ENCODE peak calls at places on chromosomes 7 and 10, in six cellular contexts. U is K562, X is H1, V is GM12892, N is GM12878, A is HepG2. E is an unnamed sample.

GRCh38 chr7:136635755-136636154 is 232.7 kb upstream of the CHRM2 start:
- DNase-seq in U (no peak), X (no peak), V (no peak), N (no peak), A (no peak), E (no peak)

GRCh38 chr10:132447446-132448247 is 50.6 kb downstream of the PWWP2B start:
- DNase-seq in U (no peak), X (no peak), V (no peak), N (no peak), A (peak), E (no peak)

GRCh38 chr10:71319042-71319799 is at the start of gene SLC29A3:
- DNase-seq in U (peak), X (peak), V (peak), N (no peak), A (peak), E (peak)

GRCh38 chr10:72175166-72175565 is 40.6 kb upstream of the ANAPC16 start:
- DNase-seq in U (no peak), X (no peak), V (no peak), N (peak), A (no peak), E (no peak)

GRCh38 chr7:76403780-76404494 is 5.6 kb downstream of the SSC4D start:
- DNase-seq in U (no peak), X (no peak), V (no peak), N (no peak), A (peak), E (no peak)

GRCh38 chr10:25815999-25816768 is 117.8 kb upstream of the MYO3A start:
- DNase-seq in U (no peak), X (no peak), V (no peak), N (no peak), A (no peak), E (no peak)

GRCh38 chr10:33109384-33109783 is 151.4 kb upstream of the ITGB1 start:
- DNase-seq in U (no peak), X (no peak), V (no peak), N (no peak), A (no peak), E (no peak)

GRCh38 chr7:158863611-158864506 is 7.5 kb downstream of the DYNC2I1 start:
- DNase-seq in U (peak), X (no peak), V (peak), N (peak), A (peak), E (peak)

GRCh38 chr10:49446031-49446430 is 50.1 kb upstream of the DRGX start:
- DNase-seq in U (no peak), X (no peak), V (no peak), N (no peak), A (no peak), E (no peak)

GRCh38 chr10:34743804-34744203 is 71.3 kb downstream of the PARD3 start:
- DNase-seq in U (no peak), X (no peak), V (no peak), N (no peak), A (no peak), E (no peak)

GRCh38 chr10:110387983-110388681 is 83.4 kb upstream of the SMNDC1 start:
- DNase-seq in U (no peak), X (no peak), V (peak), N (peak), A (no peak), E (peak)

GRCh38 chr10:114653926-114654325 is 4.1 kb downstream of the ABLIM1 start:
- DNase-seq in U (no peak), X (no peak), V (no peak), N (no peak), A (no peak), E (no peak)

GRCh38 chr7:80827238-80827633 is 91.6 kb downstream of the SEMA3C start:
- DNase-seq in U (no peak), X (no peak), V (no peak), N (no peak), A (no peak), E (no peak)

GRCh38 chr7:26857534-26858228 is 6.7 kb downstream of the SKAP2 start:
- DNase-seq in U (no peak), X (peak), V (no peak), N (no peak), A (no peak), E (no peak)

GRCh38 chr10:101595591-101596433 is 7.7 kb downstream of the DPCD start:
- DNase-seq in U (no peak), X (no peak), V (no peak), N (no peak), A (no peak), E (no peak)

GRCh38 chr7:37633048-37633447 is 50.5 kb upstream of the GPR141 start:
- DNase-seq in U (no peak), X (no peak), V (no peak), N (no peak), A (no peak), E (no peak)

GRCh38 chr7:39971924-39972323 is 21.9 kb downstream of the CDK13 start:
- DNase-seq in U (no peak), X (no peak), V (no peak), N (peak), A (no peak), E (no peak)

GRCh38 chr10:6164271-6165095 is 38.2 kb upstream of the PFKFB3 start:
- DNase-seq in U (no peak), X (no peak), V (no peak), N (no peak), A (no peak), E (no peak)

GRCh38 chr10:129833988-129834387 is 130.1 kb downstream of the EBF3 start:
- DNase-seq in U (no peak), X (no peak), V (no peak), N (no peak), A (no peak), E (no peak)

GRCh38 chr7:131219277-131220041 is 108.2 kb upstream of the MKLN1 start:
- DNase-seq in U (no peak), X (no peak), V (no peak), N (no peak), A (peak), E (no peak)

GRCh38 chr7:91465595-91466061 is 201.4 kb downstream of the FZD1 start:
- DNase-seq in U (no peak), X (no peak), V (no peak), N (no peak), A (no peak), E (no peak)

GRCh38 chr10:77907900-77908717 is 18.4 kb downstream of the DLG5 start:
- DNase-seq in U (peak), X (no peak), V (no peak), N (no peak), A (peak), E (no peak)

GRCh38 chr10:130615463-130615862 is 479.3 kb downstream of the GLRX3 start:
- DNase-seq in U (no peak), X (no peak), V (no peak), N (no peak), A (no peak), E (no peak)

GRCh38 chr7:105940111-105940510 is 23.0 kb upstream of the CDHR3 start:
- DNase-seq in U (no peak), X (no peak), V (no peak), N (no peak), A (peak), E (no peak)

GRCh38 chr10:26483554-26483953 is 45.4 kb downstream of the APBB1IP start:
- DNase-seq in U (no peak), X (no peak), V (no peak), N (no peak), A (peak), E (no peak)

GRCh38 chr7:156166692-156167416 is 354.6 kb upstream of the SHH start:
- DNase-seq in U (no peak), X (no peak), V (no peak), N (no peak), A (no peak), E (no peak)

GRCh38 chr10:124032982-124033886 is 60.2 kb downstream of the CHST15 start:
- DNase-seq in U (no peak), X (no peak), V (no peak), N (no peak), A (no peak), E (no peak)
- TF ChIP-seq TAF1 in U (no peak), X (no peak), V (no peak), N (no peak), A (no peak), E (no peak)

GRCh38 chr7:139232377-139232717 is 1.3 kb downstream of the UBN2 start:
- DNase-seq in U (no peak), X (no peak), V (no peak), N (no peak), A (no peak), E (no peak)
- TF ChIP-seq POLR2AphosphoS5 in U (no peak), X (no peak), V (no peak), N (no peak), A (no peak), E (no peak)

DNA sequence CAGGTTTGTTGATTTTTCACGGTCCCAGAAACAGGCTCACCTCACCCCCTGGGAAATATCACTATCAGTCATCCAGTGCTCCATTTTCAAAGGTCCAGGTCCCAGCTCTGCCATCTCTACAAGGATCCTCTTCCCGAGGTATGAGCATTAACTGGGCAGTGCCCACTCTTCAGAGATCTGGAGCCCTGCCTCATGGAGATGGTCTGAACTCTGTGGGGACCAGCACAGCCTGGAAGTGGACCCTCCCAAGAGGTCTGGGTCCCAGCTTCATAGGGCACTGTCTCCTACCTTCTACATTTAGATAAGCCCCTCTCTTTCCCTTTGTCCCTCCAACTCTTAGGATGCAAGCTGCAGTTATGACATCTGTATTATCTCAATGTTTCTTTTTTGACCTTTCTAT is 15.7 kb downstream of the ODAD2 start:
- DNase-seq in U (no peak), X (no peak), V (no peak), N (no peak), A (no peak), E (no peak)
- TF ChIP-seq POLR2A in U (no peak), X (no peak), V (no peak), N (no peak), A (no peak), E (no peak)

GRCh38 chr10:23523251-23523650 is 84.4 kb downstream of the OTUD1 start:
- DNase-seq in U (no peak), X (no peak), V (no peak), N (no peak), A (peak), E (no peak)
- TF ChIP-seq TAF1 in U (no peak), X (no peak), V (no peak), N (no peak), A (no peak), E (no peak)

DNA sequence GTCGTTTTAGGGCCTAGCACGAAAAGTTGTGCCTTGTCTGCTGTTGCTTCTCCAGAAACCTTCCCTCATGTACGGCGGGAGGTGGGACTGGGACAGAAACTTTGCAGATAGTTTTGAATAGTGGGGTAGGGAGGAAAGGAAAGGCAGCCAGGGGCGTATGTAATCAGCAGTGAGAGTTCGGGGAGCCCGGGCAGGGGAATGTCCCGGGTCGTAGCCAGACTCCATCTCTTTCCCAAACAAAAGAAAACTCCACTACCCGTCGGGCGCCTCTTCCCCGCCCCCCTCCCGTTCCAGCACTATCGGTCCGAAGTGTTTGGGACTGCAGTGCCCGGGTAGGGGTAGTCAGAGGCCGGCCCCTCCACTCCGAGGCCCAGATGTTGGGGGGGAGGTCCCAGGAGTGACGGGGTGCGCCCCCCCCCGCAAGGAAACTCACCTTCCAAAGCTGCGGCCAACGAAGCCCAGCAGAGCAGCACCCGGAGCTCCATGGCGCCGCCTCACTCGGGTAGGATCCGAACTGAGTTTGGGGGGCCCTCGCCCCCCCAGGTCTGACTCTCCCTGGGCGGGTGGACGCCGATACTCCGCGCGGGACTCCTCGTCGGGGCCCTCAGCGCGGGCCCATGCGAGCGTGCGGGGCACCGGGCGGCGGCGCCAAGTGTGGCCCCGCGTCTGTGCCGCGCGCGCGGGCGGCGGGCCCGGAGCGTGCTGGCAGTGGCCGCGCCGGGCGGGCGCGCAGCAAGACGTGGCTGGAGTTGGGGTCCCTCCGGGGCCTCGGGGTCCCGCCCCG is 585 bp downstream of the EPHB4 start:
- DNase-seq in U (peak), X (peak), V (no peak), N (no peak), A (no peak), E (peak)
- TF ChIP-seq POLR2AphosphoS5 in U (no peak), X (no peak), V (no peak), N (no peak), A (no peak), E (no peak)

GRCh38 chr10:30433779-30434272 is at the start of gene MAP3K8:
- DNase-seq in U (peak), X (peak), V (peak), N (peak), A (peak), E (peak)
- TF ChIP-seq POLR2A in U (no peak), X (no peak), V (peak), N (peak), A (peak), E (peak)

GRCh38 chr10:103259989-103260388 is 14.3 kb downstream of the RPEL1 start:
- DNase-seq in U (no peak), X (no peak), V (no peak), N (no peak), A (no peak), E (no peak)

GRCh38 chr10:103262229-103262628 is 14.7 kb upstream of the INA start:
- DNase-seq in U (no peak), X (no peak), V (no peak), N (no peak), A (no peak), E (no peak)

GRCh38 chr10:103265712-103266329 is 11.1 kb upstream of the INA start:
- DNase-seq in U (peak), X (peak), V (no peak), N (no peak), A (peak), E (no peak)
- TF ChIP-seq TAF1 in U (no peak), X (no peak), V (no peak), N (no peak), A (no peak), E (no peak)

GRCh38 chr10:117740088-117740487 is 197.5 kb downstream of the EMX2 start:
- DNase-seq in U (peak), X (no peak), V (no peak), N (no peak), A (no peak), E (no peak)

GRCh38 chr10:117729156-117729555 is 186.6 kb downstream of the EMX2 start:
- DNase-seq in U (no peak), X (no peak), V (no peak), N (no peak), A (no peak), E (no peak)

GRCh38 chr10:117740696-117741222 is 198.2 kb downstream of the EMX2 start:
- DNase-seq in U (no peak), X (no peak), V (no peak), N (no peak), A (no peak), E (no peak)

GRCh38 chr10:117736655-117737054 is 194.1 kb downstream of the EMX2 start:
- DNase-seq in U (no peak), X (no peak), V (no peak), N (no peak), A (peak), E (no peak)

GRCh38 chr10:117734626-117735405 is 192.3 kb downstream of the EMX2 start:
- DNase-seq in U (no peak), X (peak), V (no peak), N (no peak), A (no peak), E (no peak)
- TF ChIP-seq POLR2AphosphoS5 in U (no peak), X (no peak), V (no peak), N (no peak), A (no peak), E (no peak)

E was measured in GM12891.